ENCODE peak calls at places on chromosomes 3 and 15, in ten cellular contexts. Z is psoas muscle, W is AG09309, L is uterus, E is GM06990, T is OCI-LY7, R is heart right ventricle, M is GM12865, U is cardiac fibroblast, A is fibroblast of the aortic adventitia. C is an unnamed sample.

GRCh38 chr3:68973635-68974034 is 39.8 kb downstream of the EOGT start:
- DNase-seq in Z (no peak), W (no peak), L (no peak), E (no peak), T (no peak), R (no peak), M (peak; percentile 6), U (no peak), A (no peak), C (no peak)

GRCh38 chr3:40631341-40631995 is 106.7 kb downstream of the ZNF621 start:
- DNase-seq in Z (no peak), W (no peak), L (no peak), E (no peak), T (no peak), R (no peak), M (no peak), U (no peak), A (no peak), C (no peak)

GRCh38 chr3:121757087-121757811 is 7.7 kb upstream of the GOLGB1 start:
- DNase-seq in Z (no peak), W (no peak), L (no peak), E (no peak), T (peak; percentile 62), R (no peak), M (no peak), U (no peak), A (peak; percentile 81), C (no peak)

GRCh38 chr15:80779658-80780415 is 667 bp downstream of the CEMIP start:
- DNase-seq in Z (peak; percentile 14), W (no peak), L (no peak), E (peak; percentile 18), T (no peak), R (peak; percentile 11), M (no peak), U (peak; percentile 50), A (peak; percentile 49), C (no peak)

GRCh38 chr3:190862209-190863118 is at the start of gene GMNC:
- DNase-seq in Z (peak; percentile 84), W (no peak), L (peak; percentile 62), E (peak; percentile 43), T (no peak), R (peak; percentile 86), M (peak; percentile 45), U (peak; percentile 75), A (peak; percentile 56), C (peak; percentile 54)

GRCh38 chr15:77901921-77902750 is 175.4 kb downstream of the TBC1D2B start:
- DNase-seq in Z (no peak), W (no peak), L (no peak), E (no peak), T (peak; percentile 31), R (no peak), M (peak; percentile 41), U (no peak), A (no peak), C (no peak)

GRCh38 chr15:44999105-44999504 is 23.9 kb upstream of the SORD start:
- DNase-seq in Z (no peak), W (no peak), L (no peak), E (no peak), T (no peak), R (no peak), M (no peak), U (no peak), A (no peak), C (no peak)

GRCh38 chr3:161139686-161140085 is 34.5 kb upstream of the B3GALNT1 start:
- DNase-seq in Z (no peak), W (no peak), L (no peak), E (no peak), T (no peak), R (no peak), M (no peak), U (no peak), A (no peak), C (no peak)

GRCh38 chr3:79052054-79052681 is 715.6 kb downstream of the ROBO1 start:
- DNase-seq in Z (no peak), W (no peak), L (no peak), E (no peak), T (peak; percentile 21), R (no peak), M (no peak), U (peak; percentile 28), A (no peak), C (no peak)

GRCh38 chr3:79057756-79058155 is 710.0 kb downstream of the ROBO1 start:
- DNase-seq in Z (no peak), W (no peak), L (no peak), E (no peak), T (no peak), R (no peak), M (no peak), U (no peak), A (no peak), C (no peak)

DNA sequence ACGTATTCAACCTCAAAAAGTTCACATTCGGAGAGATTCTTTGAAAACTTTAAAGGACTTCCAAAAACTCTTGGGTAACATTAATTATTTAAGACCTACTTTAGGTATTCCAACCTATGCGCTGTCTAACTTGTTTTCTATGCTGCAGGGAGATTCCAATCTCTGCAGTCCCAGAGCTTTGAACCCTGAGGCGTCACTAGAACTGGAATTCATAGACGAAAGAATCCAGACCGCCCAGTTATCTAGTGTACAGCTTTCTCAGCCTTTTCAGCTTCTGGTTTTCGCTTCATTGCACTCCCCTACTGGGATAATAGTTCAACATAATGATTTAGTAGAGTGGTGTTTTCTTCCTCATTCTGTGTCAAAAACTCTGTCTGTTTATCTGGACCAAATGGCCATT is 711.3 kb downstream of the ROBO1 start:
- DNase-seq in Z (no peak), W (no peak), L (no peak), E (no peak), T (no peak), R (no peak), M (no peak), U (no peak), A (no peak), C (no peak)
- H3K4me3 ChIP-seq in Z (no peak overlapping the region), W (no peak overlapping the region), L (no peak overlapping the region), E (no peak overlapping the region), T (no peak overlapping the region), R (no peak overlapping the region), M (no peak overlapping the region), U (no peak overlapping the region), A (no peak overlapping the region), C (no peak overlapping the region)

GRCh38 chr3:72446406-72447058 is 401.7 kb downstream of the SHQ1 start:
- DNase-seq in Z (no peak), W (no peak), L (no peak), E (no peak), T (peak; percentile 56), R (no peak), M (peak; percentile 34), U (peak; percentile 43), A (peak; percentile 39), C (no peak)
- TF ChIP-seq CTCF in Z (peak; percentile 8), W (no peak), L (no peak), E (peak; percentile 13), T (peak; percentile 49), R (no peak), M (no peak), U (no peak), A (no peak), C (no peak)

GRCh38 chr3:188157971-188158370 is 4.0 kb downstream of the LPP start:
- DNase-seq in Z (no peak), W (no peak), L (no peak), E (no peak), T (no peak), R (no peak), M (no peak), U (no peak), A (no peak), C (no peak)
- H3K4me3 ChIP-seq in Z (no peak overlapping the region), W (no peak overlapping the region), L (no peak overlapping the region), E (no peak overlapping the region), T (no peak overlapping the region), R (no peak overlapping the region), M (no peak overlapping the region), U (no peak overlapping the region), A (no peak overlapping the region), C (no peak overlapping the region)

GRCh38 chr15:29115093-29115991 is 154.3 kb downstream of the NSMCE3 start:
- DNase-seq in Z (no peak), W (no peak), L (no peak), E (no peak), T (no peak), R (no peak), M (no peak), U (no peak), A (no peak), C (no peak)
- TF ChIP-seq CTCF in Z (no peak), W (no peak), L (no peak), E (peak; percentile 37), T (no peak), R (no peak), M (peak; percentile 27), U (peak; percentile 8), A (no peak), C (peak; percentile 55)

GRCh38 chr3:149653136-149653535 is 4.7 kb downstream of the WWTR1 start:
- DNase-seq in Z (no peak), W (no peak), L (no peak), E (no peak), T (no peak), R (no peak), M (no peak), U (no peak), A (no peak), C (no peak)
- H3K4me3 ChIP-seq in Z (no peak overlapping the region), W (no peak overlapping the region), L (peak overlapping the region; percentile 95), E (no peak overlapping the region), T (no peak overlapping the region), R (no peak overlapping the region), M (no peak overlapping the region), U (peak overlapping the region; percentile 25), A (peak overlapping the region; percentile 48), C (no peak overlapping the region)

DNA sequence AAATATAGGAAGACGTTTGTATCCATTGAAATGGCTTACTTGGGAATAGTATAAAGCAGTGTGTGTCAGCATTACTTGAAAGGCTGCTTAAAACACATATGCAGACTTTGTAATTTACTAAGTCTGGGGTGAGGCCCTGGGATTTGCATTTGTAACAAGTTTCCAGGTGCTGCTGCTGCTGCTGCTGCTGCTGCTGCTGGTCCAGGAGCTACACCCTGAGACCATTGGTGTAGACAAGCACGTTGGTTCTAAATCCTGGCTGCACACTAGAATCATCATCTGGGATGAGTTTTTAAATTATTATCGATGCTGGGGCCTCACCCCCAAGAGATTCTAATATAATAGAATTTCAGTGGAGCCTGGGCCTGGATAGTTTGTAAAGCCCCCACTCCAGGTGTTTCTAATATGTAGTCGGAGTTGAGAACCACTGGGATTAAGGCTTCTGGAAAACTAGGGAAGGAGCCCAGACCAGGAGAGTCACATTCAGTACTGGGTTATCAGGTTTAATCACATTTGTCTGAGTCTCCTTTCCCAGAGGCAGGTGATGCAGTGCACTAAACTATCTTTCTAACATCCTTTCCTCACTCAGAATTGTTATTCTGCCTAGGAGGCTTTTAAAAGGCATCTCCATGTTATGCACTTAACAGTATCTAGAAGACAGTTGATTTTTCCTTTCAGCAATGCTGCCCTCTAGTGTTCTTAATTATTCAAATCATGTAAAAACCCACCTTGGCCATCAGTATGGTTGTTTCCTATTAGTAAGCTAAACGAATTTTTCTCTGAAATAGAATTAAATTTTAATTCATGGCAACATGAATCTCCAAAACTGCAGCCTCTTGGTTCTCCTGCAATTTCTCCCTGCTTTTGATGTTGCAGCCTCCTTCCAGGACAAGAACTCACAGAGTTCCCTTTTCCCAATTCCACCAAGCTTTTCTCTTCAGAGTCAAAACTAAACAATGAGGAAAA is 45.4 kb downstream of the SSR3 start:
- DNase-seq in Z (no peak), W (peak; percentile 29), L (no peak), E (peak; percentile 21), T (peak; percentile 69), R (no peak), M (peak; percentile 72), U (peak; percentile 81), A (peak; percentile 85), C (peak; percentile 27)
- TF ChIP-seq CTCF in Z (peak; percentile 72), W (peak; percentile 42), L (peak; percentile 59), E (peak; percentile 46), T (peak; percentile 82), R (peak; percentile 36), M (peak; percentile 28), U (peak; percentile 47), A (peak; percentile 39), C (peak; percentile 43)

C was measured in retinal pigment epithelial cell.